ENCODE peak calls at places on chromosomes 7 and 10, in six cellular contexts. One of them, this sample, is unnamed. For H3K4me1, the result is how much of the 10 kb centered on the place peaks cover.

GRCh38 chr10:113581092-113581491 is 28.2 kb downstream of the HABP2 start:
- DNase-seq in A549: no peak
- DNase-seq in DND-41: no peak
- DNase-seq in mucosa of descending colon: no peak
- DNase-seq in astrocyte: no peak
- DNase-seq in keratinocyte: no peak
- DNase-seq in this sample: no peak

GRCh38 chr10:101341438-101341837 is 12.5 kb upstream of the BTRC start:
- DNase-seq in astrocyte: no peak
- DNase-seq in keratinocyte: no peak
- DNase-seq in mucosa of descending colon: no peak
- DNase-seq in DND-41: no peak
- DNase-seq in A549: no peak
- DNase-seq in this sample: no peak

GRCh38 chr7:66307591-66308215 is 102.6 kb downstream of the TPST1 start:
- DNase-seq in mucosa of descending colon: no peak
- DNase-seq in astrocyte: peak
- DNase-seq in DND-41: no peak
- DNase-seq in keratinocyte: no peak
- DNase-seq in A549: no peak
- DNase-seq in this sample: peak

GRCh38 chr7:116499168-116500070 is at the start of gene CAV2:
- DNase-seq in astrocyte: peak
- DNase-seq in A549: peak
- DNase-seq in mucosa of descending colon: peak
- DNase-seq in DND-41: no peak
- DNase-seq in keratinocyte: peak
- DNase-seq in this sample: peak

GRCh38 chr7:55573234-55573504 is 867 bp upstream of the VOPP1 start:
- DNase-seq in DND-41: no peak
- DNase-seq in astrocyte: no peak
- DNase-seq in keratinocyte: no peak
- DNase-seq in A549: no peak
- DNase-seq in mucosa of descending colon: no peak
- DNase-seq in this sample: no peak

GRCh38 chr10:125709553-125710266 is 9.8 kb upstream of the EDRF1 start:
- DNase-seq in keratinocyte: no peak
- DNase-seq in mucosa of descending colon: no peak
- DNase-seq in A549: no peak
- DNase-seq in astrocyte: peak
- DNase-seq in DND-41: no peak
- DNase-seq in this sample: no peak

GRCh38 chr10:126500866-126501265 is 112.6 kb upstream of the ADAM12 start:
- DNase-seq in keratinocyte: no peak
- DNase-seq in astrocyte: peak
- DNase-seq in A549: no peak
- DNase-seq in mucosa of descending colon: no peak
- DNase-seq in DND-41: no peak
- DNase-seq in this sample: no peak

GRCh38 chr7:34011017-34011680 is 105.8 kb downstream of the BMPER start:
- DNase-seq in A549: no peak
- DNase-seq in keratinocyte: no peak
- DNase-seq in DND-41: no peak
- DNase-seq in astrocyte: no peak
- DNase-seq in mucosa of descending colon: no peak
- DNase-seq in this sample: no peak

GRCh38 chr7:26365077-26365896 is 73.6 kb downstream of the SNX10 start:
- DNase-seq in A549: peak
- DNase-seq in mucosa of descending colon: no peak
- DNase-seq in astrocyte: peak
- DNase-seq in keratinocyte: no peak
- DNase-seq in DND-41: peak
- DNase-seq in this sample: peak

DNA sequence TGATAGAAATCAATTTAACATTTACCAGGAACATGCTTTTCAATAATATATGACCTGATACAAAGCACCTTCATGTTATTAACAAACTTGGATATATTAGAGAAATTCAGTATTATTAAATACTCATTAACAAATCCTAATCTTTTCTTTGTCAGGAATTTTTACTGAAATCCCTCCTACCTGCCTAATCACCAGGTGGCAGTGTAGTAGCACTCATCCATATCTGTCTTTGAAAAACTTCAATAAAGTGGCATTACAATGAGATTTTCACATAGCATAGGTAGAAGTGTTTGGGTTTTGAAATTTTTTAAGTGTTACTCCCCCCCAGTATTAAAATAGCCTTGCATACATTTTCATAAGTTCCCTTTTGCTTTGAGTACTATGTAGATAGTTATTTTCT is 1246.6 kb upstream of the LRRN3 start:
- DNase-seq in DND-41: peak
- DNase-seq in A549: peak
- DNase-seq in astrocyte: no peak
- DNase-seq in keratinocyte: no peak
- DNase-seq in mucosa of descending colon: no peak
- DNase-seq in this sample: peak
- TF ChIP-seq CTCF in DND-41: peak
- TF ChIP-seq CTCF in A549: peak
- TF ChIP-seq CTCF in astrocyte: peak
- TF ChIP-seq CTCF in keratinocyte: no peak
- TF ChIP-seq CTCF in mucosa of descending colon: no peak
- TF ChIP-seq CTCF in this sample: peak

GRCh38 chr7:103524042-103524907 is 78.3 kb upstream of the SLC26A5 start:
- DNase-seq in keratinocyte: no peak
- DNase-seq in A549: peak
- DNase-seq in mucosa of descending colon: no peak
- DNase-seq in astrocyte: peak
- DNase-seq in DND-41: no peak
- DNase-seq in this sample: peak
- H3K4me3 ChIP-seq in keratinocyte: no peak
- H3K4me3 ChIP-seq in A549: no peak
- H3K4me3 ChIP-seq in mucosa of descending colon: no peak
- H3K4me3 ChIP-seq in astrocyte: no peak
- H3K4me3 ChIP-seq in DND-41: no peak
- H3K4me3 ChIP-seq in this sample: no peak

GRCh38 chr7:2814186-2814530 is 29.9 kb downstream of the GNA12 start:
- DNase-seq in mucosa of descending colon: no peak
- DNase-seq in A549: no peak
- DNase-seq in astrocyte: no peak
- DNase-seq in DND-41: no peak
- DNase-seq in keratinocyte: no peak
- DNase-seq in this sample: no peak

GRCh38 chr7:2814682-2815522 is 29.2 kb downstream of the GNA12 start:
- DNase-seq in A549: no peak
- DNase-seq in mucosa of descending colon: no peak
- DNase-seq in astrocyte: peak
- DNase-seq in keratinocyte: no peak
- DNase-seq in DND-41: no peak
- DNase-seq in this sample: no peak

GRCh38 chr7:2813350-2814185 is 30.5 kb downstream of the GNA12 start:
- DNase-seq in keratinocyte: no peak
- DNase-seq in A549: no peak
- DNase-seq in DND-41: no peak
- DNase-seq in mucosa of descending colon: no peak
- DNase-seq in astrocyte: no peak
- DNase-seq in this sample: no peak

GRCh38 chr7:2817456-2817855 is 26.7 kb downstream of the GNA12 start:
- DNase-seq in astrocyte: no peak
- DNase-seq in A549: no peak
- DNase-seq in mucosa of descending colon: no peak
- DNase-seq in DND-41: no peak
- DNase-seq in keratinocyte: no peak
- DNase-seq in this sample: no peak

DNA sequence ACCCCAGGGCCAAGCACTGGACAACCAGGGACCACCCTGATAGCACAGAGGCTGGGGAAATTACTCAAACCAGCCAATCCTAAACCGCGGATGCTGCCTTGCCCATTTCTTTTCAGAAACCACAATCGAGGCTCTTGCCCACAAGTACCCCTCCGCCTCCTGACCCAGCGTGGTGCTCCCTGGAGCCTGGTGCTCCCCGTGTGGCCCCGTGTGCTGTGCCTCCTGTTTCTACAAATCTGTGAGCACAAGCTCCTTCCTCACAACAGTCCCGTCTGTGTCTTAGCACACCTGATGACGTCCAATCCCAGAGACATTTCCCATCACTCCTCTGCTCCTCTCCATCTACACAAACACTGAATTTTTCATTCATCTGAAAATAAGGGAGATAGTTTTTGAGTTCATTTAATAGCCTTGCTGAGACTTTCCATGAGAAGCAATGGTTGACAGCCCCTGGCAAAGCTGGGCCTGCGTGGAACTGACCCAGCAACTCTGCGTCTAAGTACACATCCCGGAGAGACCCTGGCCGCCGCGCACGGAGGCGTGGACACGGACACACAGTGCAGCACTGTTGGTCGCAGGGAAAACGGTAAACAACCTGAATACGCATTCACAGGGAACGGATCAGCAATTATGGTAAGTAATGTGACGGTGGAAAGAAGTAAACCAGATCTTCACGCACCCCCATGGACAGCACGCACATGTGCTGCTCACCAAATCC is 28.4 kb downstream of the GNA12 start:
- DNase-seq in DND-41: no peak
- DNase-seq in keratinocyte: no peak
- DNase-seq in mucosa of descending colon: no peak
- DNase-seq in astrocyte: no peak
- DNase-seq in A549: no peak
- DNase-seq in this sample: no peak
- H3K4me1 ChIP-seq in DND-41: under half
- H3K4me1 ChIP-seq in keratinocyte: under half
- H3K4me1 ChIP-seq in mucosa of descending colon: under half
- H3K4me1 ChIP-seq in astrocyte: under half
- H3K4me1 ChIP-seq in A549: half or more
- H3K4me1 ChIP-seq in this sample: under half

DNA sequence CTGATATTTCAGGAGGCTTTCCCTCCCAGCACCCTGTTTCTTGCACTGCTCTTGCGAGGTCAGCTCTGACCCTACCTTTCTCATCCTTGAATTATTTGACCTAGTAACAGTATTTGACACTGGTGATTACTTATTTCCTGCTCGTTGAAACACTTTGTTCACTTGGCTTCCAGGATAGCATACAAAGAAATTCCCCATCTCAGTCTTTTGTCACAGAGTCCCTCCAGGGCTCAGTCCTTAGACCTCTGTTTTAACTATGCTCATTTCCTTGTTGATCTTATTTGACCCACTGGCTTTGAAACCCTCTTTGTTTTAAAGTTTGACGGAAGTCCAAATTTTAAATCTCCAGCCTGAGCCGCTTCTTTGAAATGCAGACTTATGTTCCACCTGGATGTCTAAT is 29.9 kb downstream of the BMPR1A start:
- DNase-seq in astrocyte: no peak
- DNase-seq in mucosa of descending colon: no peak
- DNase-seq in A549: no peak
- DNase-seq in keratinocyte: no peak
- DNase-seq in DND-41: no peak
- DNase-seq in this sample: no peak
- TF ChIP-seq CTCF in astrocyte: no peak
- TF ChIP-seq CTCF in mucosa of descending colon: no peak
- TF ChIP-seq CTCF in A549: no peak
- TF ChIP-seq CTCF in keratinocyte: no peak
- TF ChIP-seq CTCF in DND-41: no peak
- TF ChIP-seq CTCF in this sample: no peak

GRCh38 chr7:5526190-5527037 is 102.8 kb upstream of the TNRC18 start:
- DNase-seq in mucosa of descending colon: no peak
- DNase-seq in DND-41: peak
- DNase-seq in astrocyte: no peak
- DNase-seq in keratinocyte: no peak
- DNase-seq in A549: no peak
- DNase-seq in this sample: peak
- H3K4me3 ChIP-seq in mucosa of descending colon: no peak
- H3K4me3 ChIP-seq in DND-41: peak
- H3K4me3 ChIP-seq in astrocyte: peak
- H3K4me3 ChIP-seq in keratinocyte: no peak
- H3K4me3 ChIP-seq in A549: peak
- H3K4me3 ChIP-seq in this sample: no peak

DNA sequence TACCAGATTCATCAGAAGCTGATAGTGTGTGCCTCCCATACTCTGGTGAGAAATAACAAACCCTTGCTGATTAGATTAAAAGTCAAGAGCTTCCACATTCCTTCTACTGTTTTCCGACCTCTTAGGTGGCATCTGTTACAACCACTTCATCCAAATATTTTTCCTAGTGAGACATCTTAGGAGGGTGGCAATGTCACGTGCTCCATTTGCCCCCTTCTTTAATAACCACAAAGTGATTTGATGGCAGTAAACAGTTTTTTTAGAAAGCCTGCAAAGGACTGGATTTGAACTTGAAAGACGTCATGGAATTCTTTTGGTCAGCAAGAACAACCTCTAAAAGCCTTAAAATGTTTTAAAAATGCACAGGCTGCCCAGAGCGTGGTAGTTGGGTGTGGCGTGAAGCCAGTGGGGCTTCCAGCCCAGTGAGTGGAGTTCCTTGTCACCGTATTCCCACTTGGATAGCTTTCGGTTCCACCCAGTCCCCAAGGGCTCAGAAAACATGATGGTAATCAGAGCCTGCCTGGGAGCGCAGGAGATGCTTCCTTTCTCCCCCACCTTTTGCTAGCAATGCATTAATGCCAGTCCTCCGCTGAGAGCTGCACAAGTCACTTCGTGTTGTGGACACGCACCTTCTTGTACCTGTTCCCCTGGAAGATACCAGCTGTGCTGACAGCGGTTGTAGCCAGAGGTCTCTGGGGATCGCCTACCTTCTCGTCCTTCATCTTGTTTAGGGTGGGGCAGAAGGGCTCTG is 256.4 kb downstream of the KIAA1217 start:
- DNase-seq in mucosa of descending colon: no peak
- DNase-seq in A549: no peak
- DNase-seq in DND-41: no peak
- DNase-seq in keratinocyte: no peak
- DNase-seq in astrocyte: peak
- DNase-seq in this sample: no peak
- H3K4me1 ChIP-seq in mucosa of descending colon: under half
- H3K4me1 ChIP-seq in A549: under half
- H3K4me1 ChIP-seq in DND-41: under half
- H3K4me1 ChIP-seq in keratinocyte: under half
- H3K4me1 ChIP-seq in astrocyte: under half
- H3K4me1 ChIP-seq in this sample: under half

GRCh38 chr7:140694592-140694991 is 1.9 kb upstream of the NDUFB2 start:
- DNase-seq in A549: no peak
- DNase-seq in mucosa of descending colon: no peak
- DNase-seq in keratinocyte: no peak
- DNase-seq in DND-41: no peak
- DNase-seq in astrocyte: no peak
- DNase-seq in this sample: no peak
- TF ChIP-seq CTCF in A549: no peak
- TF ChIP-seq CTCF in mucosa of descending colon: no peak
- TF ChIP-seq CTCF in keratinocyte: no peak
- TF ChIP-seq CTCF in DND-41: no peak
- TF ChIP-seq CTCF in astrocyte: no peak
- TF ChIP-seq CTCF in this sample: no peak